ENCODE peak calls at places on chromosomes 13 and 19, in six cellular contexts. Y is pancreas, M is tibial nerve, B is cardiac muscle cell, T is HFFc6, S is upper lobe of right lung. W is an unnamed sample.

GRCh38 chr19:11480927-11481776 is at the start of gene ELAVL3:
- DNase-seq in Y (no peak), M (no peak), B (no peak), T (no peak), S (no peak), W (peak)

GRCh38 chr13:42892760-42893159 is 99.3 kb downstream of the EPSTI1 start:
- DNase-seq in Y (no peak), M (no peak), B (no peak), T (no peak), S (no peak), W (no peak)

GRCh38 chr19:35587326-35587725 is 1.4 kb downstream of the PMIS2 start:
- DNase-seq in Y (no peak), M (no peak), B (no peak), T (no peak), S (no peak), W (no peak)

GRCh38 chr13:60398949-60399589 is 2.0 kb downstream of the TDRD3 start:
- DNase-seq in Y (peak), M (no peak), B (peak), T (no peak), S (no peak), W (no peak)

GRCh38 chr19:39154626-39155100 is 29.1 kb downstream of the PAK4 start:
- DNase-seq in Y (peak), M (no peak), B (no peak), T (no peak), S (peak), W (no peak)

GRCh38 chr19:46678110-46678732 is 17.2 kb upstream of the DACT3 start:
- DNase-seq in Y (no peak), M (no peak), B (peak), T (no peak), S (no peak), W (peak)

GRCh38 chr13:89375839-89376238 is 1704.7 kb downstream of the SLITRK5 start:
- DNase-seq in Y (no peak), M (no peak), B (no peak), T (no peak), S (no peak), W (no peak)

GRCh38 chr13:110853235-110853721 is 61.6 kb downstream of the ANKRD10 start:
- DNase-seq in Y (no peak), M (no peak), B (no peak), T (no peak), S (no peak), W (peak)

GRCh38 chr19:17680235-17680722 is 7.9 kb downstream of the UNC13A start:
- DNase-seq in Y (peak), M (peak), B (peak), T (peak), S (peak), W (peak)

GRCh38 chr19:7898967-7899366 is 4.7 kb upstream of the MAP2K7 start:
- DNase-seq in Y (no peak), M (no peak), B (no peak), T (no peak), S (no peak), W (no peak)

GRCh38 chr19:30543243-30543945 is 171.2 kb downstream of the ZNF536 start:
- DNase-seq in Y (no peak), M (no peak), B (no peak), T (no peak), S (no peak), W (no peak)

GRCh38 chr19:42465827-42466280 is 23.1 kb upstream of the CXCL17 start:
- DNase-seq in Y (no peak), M (no peak), B (no peak), T (no peak), S (no peak), W (no peak)

GRCh38 chr13:50969691-50970090 is 60.1 kb downstream of the RNASEH2B start:
- DNase-seq in Y (no peak), M (no peak), B (peak), T (no peak), S (no peak), W (peak)

GRCh38 chr13:18978447-18978846 is 203.2 kb downstream of the TUBA3C start:
- DNase-seq in Y (no peak), M (no peak), B (no peak), T (no peak), S (no peak), W (no peak)

GRCh38 chr19:54312436-54313362 is at the start of gene LILRA5:
- DNase-seq in Y (no peak), M (peak), B (no peak), T (no peak), S (no peak), W (no peak)

GRCh38 chr19:42285546-42285945 is 16.4 kb upstream of the PRR19 start:
- DNase-seq in Y (no peak), M (no peak), B (no peak), T (no peak), S (no peak), W (no peak)

GRCh38 chr19:52689804-52690394 is 44.9 kb downstream of the ZNF611 start:
- DNase-seq in Y (peak), M (peak), B (peak), T (no peak), S (peak), W (peak)

GRCh38 chr19:46980756-46981155 is 38.9 kb upstream of the NPAS1 start:
- DNase-seq in Y (no peak), M (no peak), B (no peak), T (no peak), S (no peak), W (no peak)

GRCh38 chr13:46489586-46490023 is 63.4 kb upstream of the LRCH1 start:
- DNase-seq in Y (no peak), M (peak), B (no peak), T (peak), S (no peak), W (no peak)

GRCh38 chr19:58408152-58409009 is at the start of gene ZNF584:
- DNase-seq in Y (peak), M (peak), B (peak), T (peak), S (peak), W (peak)

GRCh38 chr13:46181799-46182490 is at the start of gene LCP1:
- DNase-seq in Y (no peak), M (peak), B (no peak), T (no peak), S (no peak), W (no peak)

GRCh38 chr13:42078113-42078769 is 29.8 kb downstream of the DGKH start:
- DNase-seq in Y (no peak), M (no peak), B (peak), T (no peak), S (no peak), W (peak)

GRCh38 chr19:48842744-48843162 is 6.5 kb upstream of the HSD17B14 start:
- DNase-seq in Y (no peak), M (peak), B (peak), T (peak), S (no peak), W (peak)

GRCh38 chr13:76886292-76887061 is at the start of gene KCTD12:
- DNase-seq in Y (peak), M (peak), B (peak), T (peak), S (peak), W (peak)
- TF ChIP-seq CTCF in Y (no peak), M (peak), B (peak), T (peak), S (peak), W (no peak)

DNA sequence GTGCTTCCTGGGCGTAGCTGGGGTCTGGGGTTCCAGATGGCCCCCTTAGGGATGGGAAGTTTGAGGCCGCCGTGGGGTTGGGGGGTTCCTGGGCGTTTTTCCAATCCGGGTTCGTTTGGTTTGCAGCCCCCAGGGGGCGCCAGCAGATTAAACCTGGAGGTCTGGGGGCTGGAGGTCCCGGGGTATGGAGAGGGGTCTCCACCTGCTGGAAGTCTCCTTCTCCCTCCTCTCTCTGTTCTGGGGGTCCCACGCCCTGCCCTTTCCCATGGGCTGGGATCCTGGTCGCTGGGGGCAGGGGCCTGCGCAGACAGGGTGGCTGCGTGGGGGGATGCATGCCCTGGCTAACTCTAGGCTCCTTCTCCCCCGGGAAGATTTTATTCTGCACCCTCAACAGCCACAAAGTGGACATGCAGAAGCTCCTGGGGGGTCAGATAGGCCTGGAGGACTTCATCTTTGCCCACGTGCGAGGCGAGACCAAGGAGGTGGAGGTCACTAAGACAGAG is 897 bp downstream of the GIPC3 start:
- DNase-seq in Y (peak), M (no peak), B (peak), T (no peak), S (no peak), W (peak)
- TF ChIP-seq CTCF in Y (no peak), M (peak), B (peak), T (peak), S (peak), W (peak)

GRCh38 chr13:108957369-108958012 is 328.1 kb downstream of the MYO16 start:
- DNase-seq in Y (no peak), M (peak), B (no peak), T (peak), S (no peak), W (no peak)
- TF ChIP-seq CTCF in Y (no peak), M (no peak), B (no peak), T (no peak), S (no peak), W (no peak)

GRCh38 chr13:91247768-91248167 is 99.7 kb upstream of the MIR17HG start:
- DNase-seq in Y (no peak), M (no peak), B (no peak), T (no peak), S (no peak), W (no peak)
- TF ChIP-seq CTCF in Y (no peak), M (peak), B (peak), T (peak), S (peak), W (peak)

GRCh38 chr13:91809161-91809560 is 410.7 kb downstream of the GPC5 start:
- DNase-seq in Y (no peak), M (no peak), B (no peak), T (no peak), S (no peak), W (no peak)

GRCh38 chr13:91802957-91803356 is 404.5 kb downstream of the GPC5 start:
- DNase-seq in Y (no peak), M (no peak), B (no peak), T (no peak), S (no peak), W (no peak)

GRCh38 chr13:91804724-91805123 is 406.3 kb downstream of the GPC5 start:
- DNase-seq in Y (no peak), M (no peak), B (peak), T (no peak), S (no peak), W (no peak)

GRCh38 chr13:91805605-91806004 is 407.2 kb downstream of the GPC5 start:
- DNase-seq in Y (no peak), M (no peak), B (peak), T (no peak), S (no peak), W (no peak)
- TF ChIP-seq CTCF in Y (no peak), M (no peak), B (peak), T (no peak), S (no peak), W (no peak)

GRCh38 chr19:990746-991145 is 6.6 kb downstream of the WDR18 start:
- DNase-seq in Y (no peak), M (no peak), B (no peak), T (no peak), S (no peak), W (no peak)

GRCh38 chr19:988510-988909 is 4.4 kb downstream of the WDR18 start:
- DNase-seq in Y (no peak), M (no peak), B (no peak), T (no peak), S (no peak), W (no peak)

GRCh38 chr19:990119-990571 is 6.0 kb downstream of the WDR18 start:
- DNase-seq in Y (no peak), M (no peak), B (no peak), T (no peak), S (no peak), W (no peak)

GRCh38 chr19:988081-988480 is 3.9 kb downstream of the WDR18 start:
- DNase-seq in Y (no peak), M (no peak), B (no peak), T (no peak), S (no peak), W (no peak)

DNA sequence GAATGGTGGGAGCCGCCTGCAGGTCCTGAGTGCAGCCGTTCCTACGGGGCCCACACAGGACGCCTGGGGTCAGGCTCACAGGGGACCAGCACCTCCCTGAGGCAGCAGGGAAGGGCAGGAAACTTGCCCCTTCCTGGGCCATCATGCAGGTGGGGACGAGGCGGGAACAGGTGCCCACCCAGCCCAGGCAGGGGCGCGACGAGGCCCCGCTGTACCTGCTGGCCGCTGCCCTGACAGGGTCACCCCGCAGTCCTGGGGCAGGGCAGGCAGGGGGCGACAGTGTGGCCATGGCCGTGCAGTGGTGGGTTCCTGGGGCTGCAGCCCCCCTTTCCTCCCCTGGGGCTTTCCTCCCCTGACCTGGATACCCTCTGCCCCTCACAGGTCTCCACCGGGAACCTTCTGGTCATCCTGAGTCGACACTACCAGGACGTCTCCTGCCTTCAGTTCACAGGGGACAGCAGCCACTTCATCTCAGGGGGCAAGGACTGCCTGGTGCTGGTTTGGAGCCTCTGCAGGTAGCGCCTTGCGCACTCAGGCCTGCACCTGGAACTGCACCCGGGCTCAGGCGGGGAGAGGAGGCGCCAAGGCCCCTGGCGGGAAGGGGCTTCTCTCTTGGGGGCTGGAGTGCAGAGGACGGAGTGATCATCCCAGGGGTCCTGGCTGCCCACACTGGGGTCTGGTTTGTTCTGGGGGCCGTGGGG is 5.4 kb downstream of the WDR18 start:
- DNase-seq in Y (no peak), M (no peak), B (no peak), T (no peak), S (no peak), W (no peak)
- TF ChIP-seq CTCF in Y (no peak), M (no peak), B (peak), T (peak), S (no peak), W (peak)

GRCh38 chr13:95191821-95192220 is 109.4 kb downstream of the ABCC4 start:
- DNase-seq in Y (peak), M (peak), B (peak), T (peak), S (peak), W (peak)
- TF ChIP-seq CTCF in Y (peak), M (peak), B (peak), T (peak), S (peak), W (peak)

W was measured in nephron progenitor cell.